ENCODE peak calls at places on chromosomes 6 and 20, in nine cellular contexts. One of them, this sample, is unnamed.

GRCh38 chr6:25918083-25918683 is 12.3 kb downstream of the SLC17A2 start:
- DNase-seq in NCI-H187: no peak
- DNase-seq in RPMI8226: no peak
- DNase-seq in PC-3: no peak
- DNase-seq in SK-N-SH: no peak
- DNase-seq in naive thymus-derived CD8-positive, alpha-beta T cell: no peak
- DNase-seq in epithelial cell of esophagus: no peak
- DNase-seq in NCI-H748 treated with DMSO at 0.1 percent for 48 hours: no peak
- DNase-seq in ecto neural progenitor cell: no peak
- DNase-seq in this sample: no peak

GRCh38 chr6:153599901-153600300 is 439.1 kb upstream of the OPRM1 start:
- DNase-seq in NCI-H748 treated with DMSO at 0.1 percent for 48 hours: no peak
- DNase-seq in NCI-H187: no peak
- DNase-seq in SK-N-SH: no peak
- DNase-seq in naive thymus-derived CD8-positive, alpha-beta T cell: no peak
- DNase-seq in PC-3: no peak
- DNase-seq in ecto neural progenitor cell: no peak
- DNase-seq in epithelial cell of esophagus: no peak
- DNase-seq in RPMI8226: no peak
- DNase-seq in this sample: no peak

GRCh38 chr20:52103911-52104545 is 87.6 kb downstream of the ZFP64 start:
- DNase-seq in ecto neural progenitor cell: peak
- DNase-seq in SK-N-SH: no peak
- DNase-seq in epithelial cell of esophagus: no peak
- DNase-seq in RPMI8226: no peak
- DNase-seq in NCI-H748 treated with DMSO at 0.1 percent for 48 hours: no peak
- DNase-seq in NCI-H187: no peak
- DNase-seq in PC-3: no peak
- DNase-seq in naive thymus-derived CD8-positive, alpha-beta T cell: no peak
- DNase-seq in this sample: peak

GRCh38 chr6:155530219-155530834 is 74.7 kb upstream of the NOX3 start:
- DNase-seq in PC-3: peak
- DNase-seq in NCI-H748 treated with DMSO at 0.1 percent for 48 hours: peak
- DNase-seq in epithelial cell of esophagus: peak
- DNase-seq in RPMI8226: peak
- DNase-seq in ecto neural progenitor cell: no peak
- DNase-seq in NCI-H187: no peak
- DNase-seq in naive thymus-derived CD8-positive, alpha-beta T cell: no peak
- DNase-seq in SK-N-SH: peak
- DNase-seq in this sample: no peak

GRCh38 chr6:87558446-87558845 is 31.3 kb downstream of the RARS2 start:
- DNase-seq in PC-3: no peak
- DNase-seq in NCI-H187: no peak
- DNase-seq in SK-N-SH: no peak
- DNase-seq in naive thymus-derived CD8-positive, alpha-beta T cell: no peak
- DNase-seq in ecto neural progenitor cell: no peak
- DNase-seq in NCI-H748 treated with DMSO at 0.1 percent for 48 hours: no peak
- DNase-seq in RPMI8226: no peak
- DNase-seq in epithelial cell of esophagus: peak
- DNase-seq in this sample: no peak

GRCh38 chr6:137762168-137763090 is 104.6 kb upstream of the TNFAIP3 start:
- DNase-seq in RPMI8226: no peak
- DNase-seq in NCI-H748 treated with DMSO at 0.1 percent for 48 hours: no peak
- DNase-seq in SK-N-SH: no peak
- DNase-seq in NCI-H187: no peak
- DNase-seq in epithelial cell of esophagus: no peak
- DNase-seq in ecto neural progenitor cell: no peak
- DNase-seq in naive thymus-derived CD8-positive, alpha-beta T cell: no peak
- DNase-seq in PC-3: no peak
- DNase-seq in this sample: no peak

GRCh38 chr6:150528648-150529285 is 70.9 kb upstream of the PLEKHG1 start:
- DNase-seq in ecto neural progenitor cell: peak
- DNase-seq in PC-3: no peak
- DNase-seq in RPMI8226: peak
- DNase-seq in SK-N-SH: no peak
- DNase-seq in epithelial cell of esophagus: no peak
- DNase-seq in NCI-H748 treated with DMSO at 0.1 percent for 48 hours: no peak
- DNase-seq in naive thymus-derived CD8-positive, alpha-beta T cell: no peak
- DNase-seq in NCI-H187: no peak
- DNase-seq in this sample: no peak

GRCh38 chr6:154164397-154164796 is 125.4 kb downstream of the OPRM1 start:
- DNase-seq in naive thymus-derived CD8-positive, alpha-beta T cell: no peak
- DNase-seq in PC-3: no peak
- DNase-seq in epithelial cell of esophagus: no peak
- DNase-seq in NCI-H187: no peak
- DNase-seq in RPMI8226: peak
- DNase-seq in NCI-H748 treated with DMSO at 0.1 percent for 48 hours: no peak
- DNase-seq in ecto neural progenitor cell: no peak
- DNase-seq in SK-N-SH: no peak
- DNase-seq in this sample: no peak

GRCh38 chr20:62989201-62989601 is 17.6 kb downstream of the BHLHE23 start:
- DNase-seq in SK-N-SH: no peak
- DNase-seq in NCI-H187: no peak
- DNase-seq in PC-3: no peak
- DNase-seq in naive thymus-derived CD8-positive, alpha-beta T cell: no peak
- DNase-seq in epithelial cell of esophagus: no peak
- DNase-seq in RPMI8226: peak
- DNase-seq in NCI-H748 treated with DMSO at 0.1 percent for 48 hours: no peak
- DNase-seq in ecto neural progenitor cell: no peak
- DNase-seq in this sample: no peak

GRCh38 chr20:1881240-1881835 is 13.9 kb upstream of the SIRPA start:
- DNase-seq in epithelial cell of esophagus: no peak
- DNase-seq in NCI-H748 treated with DMSO at 0.1 percent for 48 hours: no peak
- DNase-seq in SK-N-SH: no peak
- DNase-seq in NCI-H187: no peak
- DNase-seq in naive thymus-derived CD8-positive, alpha-beta T cell: no peak
- DNase-seq in RPMI8226: no peak
- DNase-seq in ecto neural progenitor cell: no peak
- DNase-seq in PC-3: no peak
- DNase-seq in this sample: no peak

GRCh38 chr6:108353853-108354252 is 59.0 kb downstream of the AFG1L start:
- DNase-seq in NCI-H187: no peak
- DNase-seq in ecto neural progenitor cell: no peak
- DNase-seq in NCI-H748 treated with DMSO at 0.1 percent for 48 hours: no peak
- DNase-seq in RPMI8226: no peak
- DNase-seq in epithelial cell of esophagus: no peak
- DNase-seq in SK-N-SH: no peak
- DNase-seq in PC-3: no peak
- DNase-seq in naive thymus-derived CD8-positive, alpha-beta T cell: no peak
- DNase-seq in this sample: no peak

GRCh38 chr6:62652692-62653328 is 366.8 kb upstream of the KHDRBS2 start:
- DNase-seq in naive thymus-derived CD8-positive, alpha-beta T cell: no peak
- DNase-seq in SK-N-SH: no peak
- DNase-seq in epithelial cell of esophagus: peak
- DNase-seq in NCI-H187: no peak
- DNase-seq in RPMI8226: peak
- DNase-seq in NCI-H748 treated with DMSO at 0.1 percent for 48 hours: no peak
- DNase-seq in PC-3: no peak
- DNase-seq in ecto neural progenitor cell: no peak
- DNase-seq in this sample: no peak

GRCh38 chr6:31572041-31572911 is at the start of gene LTA:
- DNase-seq in SK-N-SH: no peak
- DNase-seq in PC-3: no peak
- DNase-seq in NCI-H187: no peak
- DNase-seq in naive thymus-derived CD8-positive, alpha-beta T cell: peak
- DNase-seq in epithelial cell of esophagus: no peak
- DNase-seq in NCI-H748 treated with DMSO at 0.1 percent for 48 hours: no peak
- DNase-seq in ecto neural progenitor cell: no peak
- DNase-seq in RPMI8226: no peak
- DNase-seq in this sample: no peak

GRCh38 chr6:56652994-56653393 is 10.3 kb upstream of the DST start:
- DNase-seq in NCI-H748 treated with DMSO at 0.1 percent for 48 hours: no peak
- DNase-seq in naive thymus-derived CD8-positive, alpha-beta T cell: no peak
- DNase-seq in NCI-H187: no peak
- DNase-seq in epithelial cell of esophagus: peak
- DNase-seq in SK-N-SH: no peak
- DNase-seq in RPMI8226: no peak
- DNase-seq in PC-3: peak
- DNase-seq in ecto neural progenitor cell: no peak
- DNase-seq in this sample: no peak

GRCh38 chr6:6614096-6614964 is 25.8 kb downstream of the LY86 start:
- DNase-seq in ecto neural progenitor cell: no peak
- DNase-seq in NCI-H187: no peak
- DNase-seq in PC-3: no peak
- DNase-seq in RPMI8226: no peak
- DNase-seq in SK-N-SH: no peak
- DNase-seq in naive thymus-derived CD8-positive, alpha-beta T cell: no peak
- DNase-seq in NCI-H748 treated with DMSO at 0.1 percent for 48 hours: no peak
- DNase-seq in epithelial cell of esophagus: peak
- DNase-seq in this sample: no peak

GRCh38 chr6:2465336-2465735 is 219.9 kb upstream of the GMDS start:
- DNase-seq in NCI-H187: no peak
- DNase-seq in epithelial cell of esophagus: no peak
- DNase-seq in RPMI8226: no peak
- DNase-seq in PC-3: no peak
- DNase-seq in ecto neural progenitor cell: no peak
- DNase-seq in NCI-H748 treated with DMSO at 0.1 percent for 48 hours: no peak
- DNase-seq in SK-N-SH: no peak
- DNase-seq in naive thymus-derived CD8-positive, alpha-beta T cell: no peak
- DNase-seq in this sample: no peak

GRCh38 chr20:25491446-25492038 is 84.1 kb downstream of the GINS1 start:
- DNase-seq in naive thymus-derived CD8-positive, alpha-beta T cell: no peak
- DNase-seq in ecto neural progenitor cell: no peak
- DNase-seq in SK-N-SH: no peak
- DNase-seq in NCI-H748 treated with DMSO at 0.1 percent for 48 hours: no peak
- DNase-seq in epithelial cell of esophagus: no peak
- DNase-seq in NCI-H187: no peak
- DNase-seq in PC-3: no peak
- DNase-seq in RPMI8226: no peak
- DNase-seq in this sample: no peak

GRCh38 chr20:33043731-33044181 is 9.9 kb upstream of the BPIFB3 start:
- DNase-seq in naive thymus-derived CD8-positive, alpha-beta T cell: no peak
- DNase-seq in SK-N-SH: no peak
- DNase-seq in NCI-H187: no peak
- DNase-seq in epithelial cell of esophagus: no peak
- DNase-seq in NCI-H748 treated with DMSO at 0.1 percent for 48 hours: no peak
- DNase-seq in RPMI8226: no peak
- DNase-seq in ecto neural progenitor cell: no peak
- DNase-seq in PC-3: no peak
- DNase-seq in this sample: no peak

GRCh38 chr6:67594366-67594765 is 1040.7 kb upstream of the ADGRB3 start:
- DNase-seq in ecto neural progenitor cell: no peak
- DNase-seq in epithelial cell of esophagus: no peak
- DNase-seq in PC-3: no peak
- DNase-seq in SK-N-SH: no peak
- DNase-seq in NCI-H187: no peak
- DNase-seq in naive thymus-derived CD8-positive, alpha-beta T cell: no peak
- DNase-seq in NCI-H748 treated with DMSO at 0.1 percent for 48 hours: no peak
- DNase-seq in RPMI8226: no peak
- DNase-seq in this sample: no peak

GRCh38 chr6:14671261-14671681 is 553.7 kb downstream of the CD83 start:
- DNase-seq in PC-3: peak
- DNase-seq in epithelial cell of esophagus: peak
- DNase-seq in NCI-H748 treated with DMSO at 0.1 percent for 48 hours: no peak
- DNase-seq in SK-N-SH: no peak
- DNase-seq in NCI-H187: no peak
- DNase-seq in RPMI8226: peak
- DNase-seq in naive thymus-derived CD8-positive, alpha-beta T cell: no peak
- DNase-seq in ecto neural progenitor cell: no peak
- DNase-seq in this sample: no peak

GRCh38 chr20:24694727-24695528 is 225.5 kb downstream of the SYNDIG1 start:
- DNase-seq in ecto neural progenitor cell: no peak
- DNase-seq in epithelial cell of esophagus: no peak
- DNase-seq in NCI-H187: no peak
- DNase-seq in naive thymus-derived CD8-positive, alpha-beta T cell: no peak
- DNase-seq in PC-3: peak
- DNase-seq in NCI-H748 treated with DMSO at 0.1 percent for 48 hours: no peak
- DNase-seq in SK-N-SH: peak
- DNase-seq in RPMI8226: no peak
- DNase-seq in this sample: peak

GRCh38 chr6:67689329-67689728 is 945.8 kb upstream of the ADGRB3 start:
- DNase-seq in epithelial cell of esophagus: no peak
- DNase-seq in ecto neural progenitor cell: no peak
- DNase-seq in SK-N-SH: no peak
- DNase-seq in RPMI8226: no peak
- DNase-seq in NCI-H187: no peak
- DNase-seq in NCI-H748 treated with DMSO at 0.1 percent for 48 hours: no peak
- DNase-seq in naive thymus-derived CD8-positive, alpha-beta T cell: no peak
- DNase-seq in PC-3: no peak
- DNase-seq in this sample: no peak

GRCh38 chr6:35356391-35356790 is 14.0 kb downstream of the PPARD start:
- DNase-seq in SK-N-SH: no peak
- DNase-seq in ecto neural progenitor cell: no peak
- DNase-seq in NCI-H187: no peak
- DNase-seq in RPMI8226: no peak
- DNase-seq in NCI-H748 treated with DMSO at 0.1 percent for 48 hours: no peak
- DNase-seq in PC-3: no peak
- DNase-seq in epithelial cell of esophagus: no peak
- DNase-seq in naive thymus-derived CD8-positive, alpha-beta T cell: no peak
- DNase-seq in this sample: peak

GRCh38 chr20:61678437-61678836 is 387.2 kb downstream of the TAF4 start:
- DNase-seq in NCI-H748 treated with DMSO at 0.1 percent for 48 hours: no peak
- DNase-seq in SK-N-SH: no peak
- DNase-seq in NCI-H187: no peak
- DNase-seq in epithelial cell of esophagus: no peak
- DNase-seq in PC-3: no peak
- DNase-seq in RPMI8226: no peak
- DNase-seq in ecto neural progenitor cell: no peak
- DNase-seq in naive thymus-derived CD8-positive, alpha-beta T cell: no peak
- DNase-seq in this sample: no peak

GRCh38 chr20:2314759-2315439 is 19.1 kb downstream of the TGM3 start:
- DNase-seq in SK-N-SH: peak
- DNase-seq in NCI-H187: peak
- DNase-seq in naive thymus-derived CD8-positive, alpha-beta T cell: no peak
- DNase-seq in NCI-H748 treated with DMSO at 0.1 percent for 48 hours: no peak
- DNase-seq in ecto neural progenitor cell: no peak
- DNase-seq in PC-3: peak
- DNase-seq in epithelial cell of esophagus: peak
- DNase-seq in RPMI8226: peak
- DNase-seq in this sample: no peak

GRCh38 chr6:140040391-140040790 is 665.9 kb upstream of the CITED2 start:
- DNase-seq in ecto neural progenitor cell: no peak
- DNase-seq in NCI-H748 treated with DMSO at 0.1 percent for 48 hours: no peak
- DNase-seq in RPMI8226: no peak
- DNase-seq in naive thymus-derived CD8-positive, alpha-beta T cell: no peak
- DNase-seq in epithelial cell of esophagus: peak
- DNase-seq in SK-N-SH: no peak
- DNase-seq in PC-3: peak
- DNase-seq in NCI-H187: no peak
- DNase-seq in this sample: no peak

GRCh38 chr6:116282698-116283097 is 3.0 kb upstream of the TSPYL1 start:
- DNase-seq in NCI-H748 treated with DMSO at 0.1 percent for 48 hours: no peak
- DNase-seq in NCI-H187: no peak
- DNase-seq in ecto neural progenitor cell: no peak
- DNase-seq in epithelial cell of esophagus: no peak
- DNase-seq in PC-3: no peak
- DNase-seq in naive thymus-derived CD8-positive, alpha-beta T cell: no peak
- DNase-seq in RPMI8226: no peak
- DNase-seq in SK-N-SH: no peak
- DNase-seq in this sample: no peak

GRCh38 chr20:22690616-22691179 is 106.3 kb upstream of the FOXA2 start:
- DNase-seq in naive thymus-derived CD8-positive, alpha-beta T cell: no peak
- DNase-seq in SK-N-SH: no peak
- DNase-seq in ecto neural progenitor cell: no peak
- DNase-seq in PC-3: no peak
- DNase-seq in NCI-H187: no peak
- DNase-seq in RPMI8226: no peak
- DNase-seq in epithelial cell of esophagus: no peak
- DNase-seq in NCI-H748 treated with DMSO at 0.1 percent for 48 hours: no peak
- DNase-seq in this sample: no peak

GRCh38 chr20:44092551-44093248 is 94.3 kb downstream of the JPH2 start:
- DNase-seq in ecto neural progenitor cell: no peak
- DNase-seq in epithelial cell of esophagus: peak
- DNase-seq in RPMI8226: peak
- DNase-seq in naive thymus-derived CD8-positive, alpha-beta T cell: no peak
- DNase-seq in NCI-H187: no peak
- DNase-seq in PC-3: peak
- DNase-seq in NCI-H748 treated with DMSO at 0.1 percent for 48 hours: no peak
- DNase-seq in SK-N-SH: peak
- DNase-seq in this sample: no peak

GRCh38 chr20:32672315-32672981 is 1.3 kb downstream of the C20orf203 start:
- DNase-seq in ecto neural progenitor cell: no peak
- DNase-seq in RPMI8226: no peak
- DNase-seq in epithelial cell of esophagus: no peak
- DNase-seq in PC-3: no peak
- DNase-seq in NCI-H748 treated with DMSO at 0.1 percent for 48 hours: no peak
- DNase-seq in SK-N-SH: peak
- DNase-seq in naive thymus-derived CD8-positive, alpha-beta T cell: no peak
- DNase-seq in NCI-H187: no peak
- DNase-seq in this sample: no peak

GRCh38 chr6:65289491-65289890 is 417.5 kb downstream of the EYS start:
- DNase-seq in NCI-H187: no peak
- DNase-seq in NCI-H748 treated with DMSO at 0.1 percent for 48 hours: no peak
- DNase-seq in epithelial cell of esophagus: peak
- DNase-seq in SK-N-SH: no peak
- DNase-seq in ecto neural progenitor cell: no peak
- DNase-seq in naive thymus-derived CD8-positive, alpha-beta T cell: no peak
- DNase-seq in PC-3: peak
- DNase-seq in RPMI8226: no peak
- DNase-seq in this sample: no peak